ENCODE peak calls at places on chromosomes 4 and X, in five cellular contexts. I, D, Y, N and Z are unnamed samples.

GRCh38 chrX:19627081-19627480 is 111.8 kb upstream of the MAP3K15 start:
- DNase-seq in I (peak), D (no peak), Y (no peak), N (no peak), Z (no peak)

GRCh38 chrX:10288400-10288799 is 131.6 kb downstream of the CLCN4 start:
- DNase-seq in I (no peak), D (no peak), Y (no peak), N (no peak), Z (peak)

GRCh38 chr4:132003593-132003992 is 1145.5 kb upstream of the PCDH10 start:
- DNase-seq in I (no peak), D (no peak), Y (no peak), N (peak), Z (no peak)

GRCh38 chrX:152895724-152896420 is 2.0 kb upstream of the ZNF185 start:
- DNase-seq in I (peak), D (no peak), Y (no peak), N (no peak), Z (no peak)

GRCh38 chrX:17692709-17693346 is 44.5 kb upstream of the SCML1 start:
- DNase-seq in I (peak), D (no peak), Y (peak), N (no peak), Z (peak)

GRCh38 chr4:35966558-35966957 is 277.8 kb downstream of the ARAP2 start:
- DNase-seq in I (no peak), D (no peak), Y (peak), N (no peak), Z (no peak)

GRCh38 chrX:56499372-56499771 is 64.1 kb upstream of the UBQLN2 start:
- DNase-seq in I (no peak), D (no peak), Y (no peak), N (no peak), Z (no peak)

GRCh38 chrX:143094501-143095110 is 68.9 kb downstream of the SPANXN4 start:
- DNase-seq in I (no peak), D (no peak), Y (no peak), N (no peak), Z (no peak)

GRCh38 chr4:109128589-109128988 is 173.9 kb downstream of the COL25A1 start:
- DNase-seq in I (no peak), D (no peak), Y (no peak), N (no peak), Z (no peak)

GRCh38 chr4:101649790-101650450 is 140.6 kb upstream of the BANK1 start:
- DNase-seq in I (peak), D (no peak), Y (no peak), N (no peak), Z (no peak)

GRCh38 chr4:60582167-60582566 is 618.0 kb upstream of the ADGRL3 start:
- DNase-seq in I (no peak), D (no peak), Y (no peak), N (no peak), Z (no peak)

GRCh38 chrX:121755541-121755940 is 708.1 kb downstream of the GLUD2 start:
- DNase-seq in I (no peak), D (no peak), Y (no peak), N (no peak), Z (no peak)

GRCh38 chr4:38968668-38969067 is 63.5 kb downstream of the TMEM156 start:
- DNase-seq in I (no peak), D (no peak), Y (no peak), N (no peak), Z (no peak)

GRCh38 chr4:38964942-38965775 is 67.0 kb downstream of the TMEM156 start:
- DNase-seq in I (no peak), D (peak), Y (no peak), N (no peak), Z (no peak)

GRCh38 chr4:38965866-38966265 is 66.3 kb downstream of the TMEM156 start:
- DNase-seq in I (no peak), D (no peak), Y (no peak), N (no peak), Z (no peak)

GRCh38 chr4:38967260-38968095 is 64.7 kb downstream of the TMEM156 start:
- DNase-seq in I (peak), D (peak), Y (peak), N (no peak), Z (peak)
- H3K9ac ChIP-seq in I (peak), D (no peak), Y (peak), N (no peak), Z (peak)

GRCh38 chrX:150465856-150466775 is 102.3 kb upstream of the MTM1 start:
- DNase-seq in I (no peak), D (no peak), Y (no peak), N (no peak), Z (no peak)
- H3K9ac ChIP-seq in I (no peak), D (no peak), Y (no peak), N (no peak), Z (no peak)

GRCh38 chr4:74410272-74410671 is 34.7 kb upstream of the AREG start:
- DNase-seq in I (peak), D (no peak), Y (peak), N (no peak), Z (peak)
- H3K9ac ChIP-seq in I (no peak), D (no peak), Y (no peak), N (no peak), Z (no peak)

GRCh38 chr4:8275511-8275910 is 6.0 kb downstream of the HTRA3 start:
- DNase-seq in I (no peak), D (no peak), Y (no peak), N (no peak), Z (no peak)
- H3K9ac ChIP-seq in I (no peak), D (no peak), Y (peak), N (no peak), Z (no peak)